ENCODE peak calls at places on chromosomes 2 and 18, in ten cellular contexts. D is NB4, X is ovary, T is H54, J is endothelial cell of umbilical vein, F is tibial nerve, Y is A549, H is heart left ventricle, U is sigmoid colon, G is transverse colon. Q is an unnamed sample.
A peak's percentile ranks its signal among the peaks of the same experiment; 100 is the strongest.

GRCh38 chr2:236086971-236087465 is 81.2 kb downstream of the GBX2 start:
- DNase-seq in D (no peak), X (no peak), T (no peak), J (no peak), F (no peak), Y (no peak), H (no peak), U (no peak), G (no peak), Q (no peak)

GRCh38 chr2:65728477-65729180 is 296.2 kb upstream of the SPRED2 start:
- DNase-seq in D (no peak), X (no peak), T (no peak), J (no peak), F (no peak), Y (no peak), H (no peak), U (no peak), G (no peak), Q (no peak)

GRCh38 chr2:66854304-66854703 is 419.4 kb downstream of the MEIS1 start:
- DNase-seq in D (no peak), X (no peak), T (no peak), J (no peak), F (no peak), Y (no peak), H (no peak), U (no peak), G (no peak), Q (no peak)

GRCh38 chr2:441258-442023 is 153.6 kb upstream of the ALKAL2 start:
- DNase-seq in D (no peak), X (no peak), T (no peak), J (no peak), F (peak; percentile 27), Y (no peak), H (no peak), U (no peak), G (no peak), Q (no peak)

GRCh38 chr18:69845588-69846506 is 101.8 kb downstream of the CD226 start:
- DNase-seq in D (no peak), X (no peak), T (no peak), J (no peak), F (no peak), Y (peak; percentile 22), H (no peak), U (no peak), G (peak; percentile 12), Q (no peak)

GRCh38 chr18:63518178-63519012 is 23.8 kb upstream of the SERPINB12 start:
- DNase-seq in D (peak; percentile 83), X (peak; percentile 45), T (peak; percentile 13), J (peak; percentile 59), F (peak; percentile 85), Y (peak; percentile 83), H (peak; percentile 45), U (peak; percentile 74), G (peak; percentile 50), Q (peak; percentile 86)

GRCh38 chr2:38598200-38598990 is 4.3 kb downstream of the HNRNPLL start:
- DNase-seq in D (peak; percentile 26), X (no peak), T (no peak), J (no peak), F (no peak), Y (no peak), H (no peak), U (no peak), G (no peak), Q (no peak)

GRCh38 chr2:216220976-216221375 is 111.8 kb downstream of the XRCC5 start:
- DNase-seq in D (no peak), X (no peak), T (no peak), J (no peak), F (no peak), Y (no peak), H (no peak), U (no peak), G (no peak), Q (no peak)

GRCh38 chr18:44537521-44537920 is 143.2 kb upstream of the SETBP1 start:
- DNase-seq in D (no peak), X (no peak), T (no peak), J (peak; percentile 81), F (peak; percentile 40), Y (peak; percentile 41), H (no peak), U (no peak), G (no peak), Q (no peak)

GRCh38 chr2:207245526-207245925 is 79.8 kb upstream of the KLF7 start:
- DNase-seq in D (no peak), X (no peak), T (no peak), J (no peak), F (no peak), Y (no peak), H (no peak), U (no peak), G (no peak), Q (no peak)

GRCh38 chr2:73614105-73614504 is 28.1 kb downstream of the NAT8 start:
- DNase-seq in D (no peak), X (no peak), T (no peak), J (no peak), F (no peak), Y (no peak), H (no peak), U (no peak), G (no peak), Q (no peak)

GRCh38 chr2:186746584-186746983 is 52.7 kb downstream of the FAM171B start:
- DNase-seq in D (no peak), X (no peak), T (no peak), J (no peak), F (no peak), Y (no peak), H (no peak), U (no peak), G (no peak), Q (no peak)

GRCh38 chr2:234289789-234290188 is 207.1 kb downstream of the ARL4C start:
- DNase-seq in D (peak; percentile 12), X (no peak), T (peak; percentile 61), J (no peak), F (no peak), Y (peak; percentile 63), H (no peak), U (no peak), G (no peak), Q (no peak)

GRCh38 chr18:14577971-14578370 is 34.6 kb upstream of the POTEC start:
- DNase-seq in D (no peak), X (no peak), T (no peak), J (no peak), F (no peak), Y (no peak), H (no peak), U (no peak), G (no peak), Q (no peak)

GRCh38 chr18:70431203-70431624 is 142.4 kb downstream of the SOCS6 start:
- DNase-seq in D (no peak), X (no peak), T (no peak), J (no peak), F (no peak), Y (peak; percentile 98), H (no peak), U (no peak), G (no peak), Q (no peak)

GRCh38 chr2:100754951-100755350 is 65.0 kb upstream of the NPAS2 start:
- DNase-seq in D (no peak), X (no peak), T (no peak), J (no peak), F (peak; percentile 28), Y (no peak), H (no peak), U (no peak), G (no peak), Q (no peak)

GRCh38 chr18:58369616-58370015 is 259.3 kb downstream of the ALPK2 start:
- DNase-seq in D (no peak), X (no peak), T (no peak), J (no peak), F (no peak), Y (no peak), H (no peak), U (no peak), G (no peak), Q (no peak)
- TF ChIP-seq POLR2A in D (no peak), X (no peak), T (no peak), J (no peak), F (no peak), Y (no peak), H (no peak), U (no peak), G (no peak), Q (no peak)

GRCh38 chr2:240426797-240427721 is 8.4 kb upstream of the GPC1 start:
- DNase-seq in D (no peak), X (peak; percentile 9), T (no peak), J (no peak), F (no peak), Y (peak; percentile 66), H (no peak), U (peak; percentile 45), G (no peak), Q (no peak)
- TF ChIP-seq POLR2A in D (no peak), X (no peak), T (no peak), J (no peak), F (no peak), Y (peak; percentile 14), H (no peak), U (no peak), G (no peak), Q (no peak)

DNA sequence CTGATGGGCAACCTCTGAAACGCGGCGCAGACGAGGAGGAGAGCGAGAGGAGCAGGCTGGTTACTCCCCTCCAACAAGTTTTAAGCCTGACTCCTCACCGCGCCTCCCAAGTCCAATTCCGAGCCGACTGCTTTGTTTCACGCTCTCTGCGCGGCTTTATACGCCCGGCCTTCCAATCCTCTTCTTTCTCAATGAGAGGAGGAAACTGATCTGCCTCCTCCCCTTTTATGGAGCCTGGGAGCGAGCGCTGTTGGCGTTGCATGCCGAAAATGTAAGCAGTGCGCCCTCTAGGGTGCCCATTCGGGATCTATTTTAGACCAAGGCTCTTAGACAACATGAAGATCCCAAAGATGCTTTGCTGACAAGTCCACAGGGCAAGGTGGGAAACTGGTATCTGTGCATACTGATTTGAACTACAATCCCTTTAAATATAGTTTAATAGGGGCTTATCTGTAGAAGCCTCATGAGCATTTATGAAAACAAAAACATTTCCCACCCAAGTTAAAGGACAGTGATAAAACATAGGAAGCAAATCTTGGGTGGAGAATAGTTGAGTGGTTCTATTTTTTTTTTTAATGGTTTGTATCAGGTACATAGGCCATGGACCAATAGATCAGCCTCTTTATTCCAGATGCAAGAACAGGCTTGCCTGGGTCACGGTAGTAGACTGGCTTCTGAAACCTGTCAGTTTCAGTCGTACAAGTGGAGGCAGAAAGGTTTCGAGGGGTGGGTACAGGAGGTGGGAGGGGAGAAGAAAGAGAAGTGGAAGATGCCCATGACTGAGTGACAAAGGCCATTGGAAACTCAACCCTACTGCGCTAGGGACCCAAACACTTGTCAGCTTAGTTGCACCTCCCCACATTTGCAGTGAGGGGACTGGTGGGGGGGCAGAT is at the start of gene RND3:
- DNase-seq in D (peak; percentile 73), X (peak; percentile 89), T (peak; percentile 72), J (peak; percentile 99), F (peak; percentile 98), Y (peak; percentile 99), H (peak; percentile 96), U (peak; percentile 99), G (peak; percentile 97), Q (peak; percentile 64)
- TF ChIP-seq POLR2A in D (no peak), X (peak; percentile 76), T (peak; percentile 99), J (peak; percentile 100), F (peak; percentile 91), Y (peak; percentile 100), H (peak; percentile 95), U (peak; percentile 89), G (peak; percentile 98), Q (no peak)

DNA sequence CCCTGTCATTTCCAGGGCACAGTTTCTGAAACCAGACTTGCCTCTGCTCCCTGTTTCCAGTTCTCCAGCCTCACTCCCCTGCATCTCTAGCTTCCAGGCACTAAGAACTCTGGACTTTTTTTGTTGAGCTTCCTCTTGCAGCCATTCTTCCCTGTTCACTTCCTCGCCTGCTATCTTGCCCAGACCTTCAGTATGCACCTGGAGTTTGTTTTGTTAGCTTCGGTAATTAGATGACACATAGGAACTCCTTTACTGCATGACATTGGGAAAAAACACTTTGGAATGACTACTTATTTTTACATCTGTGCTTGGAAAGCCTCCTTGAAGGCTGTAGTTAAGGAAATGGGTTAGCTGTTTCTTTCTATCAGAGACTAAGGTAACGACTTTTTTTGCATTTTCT is 35.2 kb downstream of the OTOF start:
- DNase-seq in D (no peak), X (no peak), T (no peak), J (peak; percentile 22), F (no peak), Y (no peak), H (no peak), U (peak; percentile 6), G (no peak), Q (no peak)
- TF ChIP-seq POLR2A in D (no peak), X (no peak), T (no peak), J (no peak), F (no peak), Y (no peak), H (no peak), U (no peak), G (no peak), Q (no peak)